ENCODE peak calls at places on chromosome 1, in eight cellular contexts. One of them, this sample, is unnamed.

GRCh38 chr1:111441573-111442192 is 7.4 kb downstream of the WDR77 start:
- DNase-seq in transverse colon: peak
- DNase-seq in tibial nerve: no peak
- DNase-seq in epithelial cell of esophagus: peak
- DNase-seq in SK-N-SH: peak
- DNase-seq in brain microvascular endothelial cell: no peak
- DNase-seq in effector memory CD4-positive, alpha-beta T cell: peak
- DNase-seq in spleen: peak
- DNase-seq in this sample: peak

GRCh38 chr1:54017979-54018378 is at the start of gene LDLRAD1:
- DNase-seq in epithelial cell of esophagus: no peak
- DNase-seq in transverse colon: peak
- DNase-seq in spleen: no peak
- DNase-seq in SK-N-SH: no peak
- DNase-seq in brain microvascular endothelial cell: no peak
- DNase-seq in tibial nerve: no peak
- DNase-seq in effector memory CD4-positive, alpha-beta T cell: no peak
- DNase-seq in this sample: no peak

GRCh38 chr1:235206533-235207201 is 45.6 kb upstream of the RBM34 start:
- DNase-seq in SK-N-SH: no peak
- DNase-seq in transverse colon: no peak
- DNase-seq in brain microvascular endothelial cell: peak
- DNase-seq in tibial nerve: no peak
- DNase-seq in spleen: no peak
- DNase-seq in effector memory CD4-positive, alpha-beta T cell: no peak
- DNase-seq in epithelial cell of esophagus: peak
- DNase-seq in this sample: no peak

GRCh38 chr1:229295745-229296144 is 24.8 kb downstream of the RAB4A start:
- DNase-seq in SK-N-SH: no peak
- DNase-seq in epithelial cell of esophagus: no peak
- DNase-seq in transverse colon: peak
- DNase-seq in brain microvascular endothelial cell: no peak
- DNase-seq in spleen: no peak
- DNase-seq in tibial nerve: no peak
- DNase-seq in effector memory CD4-positive, alpha-beta T cell: no peak
- DNase-seq in this sample: no peak

GRCh38 chr1:230052665-230053064 is 14.4 kb upstream of the GALNT2 start:
- DNase-seq in effector memory CD4-positive, alpha-beta T cell: no peak
- DNase-seq in transverse colon: no peak
- DNase-seq in epithelial cell of esophagus: no peak
- DNase-seq in SK-N-SH: no peak
- DNase-seq in brain microvascular endothelial cell: no peak
- DNase-seq in tibial nerve: no peak
- DNase-seq in spleen: no peak
- DNase-seq in this sample: no peak

GRCh38 chr1:201937624-201938212 is 8.6 kb downstream of the LMOD1 start:
- DNase-seq in tibial nerve: no peak
- DNase-seq in effector memory CD4-positive, alpha-beta T cell: no peak
- DNase-seq in transverse colon: no peak
- DNase-seq in brain microvascular endothelial cell: peak
- DNase-seq in SK-N-SH: no peak
- DNase-seq in spleen: no peak
- DNase-seq in epithelial cell of esophagus: peak
- DNase-seq in this sample: peak

GRCh38 chr1:29883360-29883759 is 647.0 kb downstream of the PTPRU start:
- DNase-seq in tibial nerve: no peak
- DNase-seq in SK-N-SH: no peak
- DNase-seq in transverse colon: no peak
- DNase-seq in effector memory CD4-positive, alpha-beta T cell: no peak
- DNase-seq in brain microvascular endothelial cell: no peak
- DNase-seq in spleen: no peak
- DNase-seq in epithelial cell of esophagus: no peak
- DNase-seq in this sample: no peak

GRCh38 chr1:193058529-193059281 is 455 bp downstream of the UCHL5 start:
- DNase-seq in spleen: peak
- DNase-seq in transverse colon: peak
- DNase-seq in epithelial cell of esophagus: peak
- DNase-seq in effector memory CD4-positive, alpha-beta T cell: peak
- DNase-seq in brain microvascular endothelial cell: peak
- DNase-seq in SK-N-SH: peak
- DNase-seq in tibial nerve: no peak
- DNase-seq in this sample: peak

GRCh38 chr1:235617808-235618207 is 31.8 kb downstream of the GNG4 start:
- DNase-seq in tibial nerve: no peak
- DNase-seq in effector memory CD4-positive, alpha-beta T cell: no peak
- DNase-seq in brain microvascular endothelial cell: peak
- DNase-seq in epithelial cell of esophagus: peak
- DNase-seq in spleen: no peak
- DNase-seq in transverse colon: no peak
- DNase-seq in SK-N-SH: no peak
- DNase-seq in this sample: peak

GRCh38 chr1:92503926-92504750 is 17.4 kb upstream of the GFI1 start:
- DNase-seq in epithelial cell of esophagus: no peak
- DNase-seq in effector memory CD4-positive, alpha-beta T cell: no peak
- DNase-seq in SK-N-SH: no peak
- DNase-seq in brain microvascular endothelial cell: no peak
- DNase-seq in transverse colon: no peak
- DNase-seq in tibial nerve: no peak
- DNase-seq in spleen: no peak
- DNase-seq in this sample: no peak

DNA sequence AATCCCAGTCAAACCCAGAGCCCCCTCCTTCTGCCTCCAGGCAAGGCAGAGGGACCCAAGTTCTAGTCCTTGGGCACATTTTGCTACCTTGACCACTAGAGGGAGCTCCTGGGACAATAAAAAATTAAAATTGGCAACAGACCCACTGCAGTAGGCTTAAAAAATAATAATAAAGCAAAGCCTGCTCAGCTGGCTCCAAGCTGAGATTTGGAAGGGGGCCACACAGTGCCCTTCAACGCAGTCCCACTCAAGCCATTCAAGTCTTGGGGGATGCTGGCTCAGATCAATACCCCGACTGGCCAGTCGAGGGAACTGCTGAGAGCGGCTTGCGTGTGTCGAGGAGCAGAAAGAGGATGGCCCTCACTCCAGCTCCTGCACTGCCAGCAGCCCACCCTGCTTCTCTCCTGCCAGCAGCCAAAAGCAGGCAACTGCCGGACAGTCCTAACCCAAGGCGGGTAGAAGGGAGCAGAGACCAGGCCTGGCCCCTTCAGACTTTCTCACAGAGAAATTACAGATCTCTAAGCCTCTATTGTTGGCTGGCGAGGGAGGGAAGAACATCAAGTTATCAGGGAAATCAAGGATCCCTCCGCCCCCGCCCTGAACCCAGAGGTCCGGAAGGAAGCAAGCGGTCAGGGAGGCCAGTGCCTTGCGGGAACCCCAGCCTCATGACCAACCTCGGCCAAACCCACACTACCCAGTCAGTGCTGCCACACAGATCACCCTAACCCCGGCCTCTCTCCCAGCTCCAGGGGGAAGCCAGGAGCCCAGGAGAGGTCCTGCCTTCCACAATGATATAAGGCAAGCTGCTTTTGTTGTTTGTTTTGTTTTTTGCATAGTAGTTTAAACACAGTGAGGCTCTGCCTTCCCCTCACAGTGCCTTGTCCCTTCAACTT is 4.9 kb upstream of the ALDH4A1 start:
- DNase-seq in effector memory CD4-positive, alpha-beta T cell: peak
- DNase-seq in brain microvascular endothelial cell: peak
- DNase-seq in SK-N-SH: peak
- DNase-seq in tibial nerve: no peak
- DNase-seq in transverse colon: peak
- DNase-seq in epithelial cell of esophagus: peak
- DNase-seq in spleen: peak
- DNase-seq in this sample: peak
- H3K4me3 ChIP-seq in effector memory CD4-positive, alpha-beta T cell: no peak
- H3K4me3 ChIP-seq in brain microvascular endothelial cell: no peak
- H3K4me3 ChIP-seq in SK-N-SH: no peak
- H3K4me3 ChIP-seq in tibial nerve: peak
- H3K4me3 ChIP-seq in transverse colon: no peak
- H3K4me3 ChIP-seq in epithelial cell of esophagus: no peak
- H3K4me3 ChIP-seq in spleen: no peak
- H3K4me3 ChIP-seq in this sample: no peak

GRCh38 chr1:214101828-214102227 is 114.1 kb downstream of the PROX1 start:
- DNase-seq in brain microvascular endothelial cell: no peak
- DNase-seq in spleen: no peak
- DNase-seq in effector memory CD4-positive, alpha-beta T cell: no peak
- DNase-seq in transverse colon: no peak
- DNase-seq in SK-N-SH: no peak
- DNase-seq in tibial nerve: no peak
- DNase-seq in epithelial cell of esophagus: no peak
- DNase-seq in this sample: no peak

GRCh38 chr1:214106375-214106774 is 118.6 kb downstream of the PROX1 start:
- DNase-seq in transverse colon: no peak
- DNase-seq in SK-N-SH: no peak
- DNase-seq in epithelial cell of esophagus: no peak
- DNase-seq in spleen: no peak
- DNase-seq in brain microvascular endothelial cell: no peak
- DNase-seq in effector memory CD4-positive, alpha-beta T cell: no peak
- DNase-seq in tibial nerve: no peak
- DNase-seq in this sample: no peak

GRCh38 chr1:214103778-214104177 is 116.0 kb downstream of the PROX1 start:
- DNase-seq in spleen: no peak
- DNase-seq in effector memory CD4-positive, alpha-beta T cell: no peak
- DNase-seq in SK-N-SH: no peak
- DNase-seq in brain microvascular endothelial cell: no peak
- DNase-seq in tibial nerve: no peak
- DNase-seq in transverse colon: no peak
- DNase-seq in epithelial cell of esophagus: no peak
- DNase-seq in this sample: no peak

GRCh38 chr1:214102907-214103306 is 115.1 kb downstream of the PROX1 start:
- DNase-seq in brain microvascular endothelial cell: peak
- DNase-seq in epithelial cell of esophagus: peak
- DNase-seq in spleen: no peak
- DNase-seq in effector memory CD4-positive, alpha-beta T cell: no peak
- DNase-seq in SK-N-SH: no peak
- DNase-seq in transverse colon: no peak
- DNase-seq in tibial nerve: no peak
- DNase-seq in this sample: peak

DNA sequence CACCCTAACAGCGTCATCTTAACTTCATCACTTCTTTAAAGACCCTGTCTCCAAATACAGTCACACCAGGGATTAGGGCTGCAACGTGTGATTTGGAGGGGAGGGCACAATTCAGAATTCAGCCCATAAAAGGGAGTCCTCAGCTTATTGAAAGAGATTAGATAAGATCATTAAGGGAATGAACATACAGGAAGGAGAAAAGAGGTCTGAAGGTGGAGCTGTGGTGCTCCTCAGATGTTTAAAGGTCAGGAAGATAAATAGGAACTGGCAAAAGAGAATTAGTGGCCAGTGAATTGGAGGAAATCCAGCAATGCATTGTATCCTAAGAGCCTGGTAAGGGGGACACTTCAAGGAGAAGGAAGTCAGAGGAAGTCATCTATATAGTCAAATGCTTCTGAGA is 113.5 kb downstream of the PROX1 start:
- DNase-seq in epithelial cell of esophagus: no peak
- DNase-seq in tibial nerve: no peak
- DNase-seq in spleen: no peak
- DNase-seq in effector memory CD4-positive, alpha-beta T cell: no peak
- DNase-seq in SK-N-SH: no peak
- DNase-seq in transverse colon: no peak
- DNase-seq in brain microvascular endothelial cell: no peak
- DNase-seq in this sample: no peak
- H3K4me3 ChIP-seq in epithelial cell of esophagus: no peak
- H3K4me3 ChIP-seq in tibial nerve: no peak
- H3K4me3 ChIP-seq in spleen: no peak
- H3K4me3 ChIP-seq in effector memory CD4-positive, alpha-beta T cell: no peak
- H3K4me3 ChIP-seq in SK-N-SH: no peak
- H3K4me3 ChIP-seq in transverse colon: no peak
- H3K4me3 ChIP-seq in brain microvascular endothelial cell: no peak
- H3K4me3 ChIP-seq in this sample: no peak

GRCh38 chr1:178496410-178497135 is at the start of gene CLEC20A:
- DNase-seq in effector memory CD4-positive, alpha-beta T cell: no peak
- DNase-seq in spleen: no peak
- DNase-seq in epithelial cell of esophagus: no peak
- DNase-seq in tibial nerve: no peak
- DNase-seq in SK-N-SH: no peak
- DNase-seq in brain microvascular endothelial cell: no peak
- DNase-seq in transverse colon: no peak
- DNase-seq in this sample: no peak

GRCh38 chr1:178495158-178495557 is 1.6 kb downstream of the CLEC20A start:
- DNase-seq in epithelial cell of esophagus: no peak
- DNase-seq in SK-N-SH: no peak
- DNase-seq in transverse colon: no peak
- DNase-seq in effector memory CD4-positive, alpha-beta T cell: no peak
- DNase-seq in brain microvascular endothelial cell: no peak
- DNase-seq in spleen: no peak
- DNase-seq in tibial nerve: no peak
- DNase-seq in this sample: no peak

GRCh38 chr1:178497903-178498478 is 1.2 kb upstream of the CLEC20A start:
- DNase-seq in tibial nerve: no peak
- DNase-seq in transverse colon: no peak
- DNase-seq in brain microvascular endothelial cell: no peak
- DNase-seq in SK-N-SH: no peak
- DNase-seq in effector memory CD4-positive, alpha-beta T cell: no peak
- DNase-seq in epithelial cell of esophagus: no peak
- DNase-seq in spleen: no peak
- DNase-seq in this sample: no peak

GRCh38 chr1:178494569-178494971 is 2.2 kb downstream of the CLEC20A start:
- DNase-seq in SK-N-SH: no peak
- DNase-seq in spleen: no peak
- DNase-seq in transverse colon: no peak
- DNase-seq in effector memory CD4-positive, alpha-beta T cell: no peak
- DNase-seq in tibial nerve: no peak
- DNase-seq in brain microvascular endothelial cell: no peak
- DNase-seq in epithelial cell of esophagus: no peak
- DNase-seq in this sample: no peak

DNA sequence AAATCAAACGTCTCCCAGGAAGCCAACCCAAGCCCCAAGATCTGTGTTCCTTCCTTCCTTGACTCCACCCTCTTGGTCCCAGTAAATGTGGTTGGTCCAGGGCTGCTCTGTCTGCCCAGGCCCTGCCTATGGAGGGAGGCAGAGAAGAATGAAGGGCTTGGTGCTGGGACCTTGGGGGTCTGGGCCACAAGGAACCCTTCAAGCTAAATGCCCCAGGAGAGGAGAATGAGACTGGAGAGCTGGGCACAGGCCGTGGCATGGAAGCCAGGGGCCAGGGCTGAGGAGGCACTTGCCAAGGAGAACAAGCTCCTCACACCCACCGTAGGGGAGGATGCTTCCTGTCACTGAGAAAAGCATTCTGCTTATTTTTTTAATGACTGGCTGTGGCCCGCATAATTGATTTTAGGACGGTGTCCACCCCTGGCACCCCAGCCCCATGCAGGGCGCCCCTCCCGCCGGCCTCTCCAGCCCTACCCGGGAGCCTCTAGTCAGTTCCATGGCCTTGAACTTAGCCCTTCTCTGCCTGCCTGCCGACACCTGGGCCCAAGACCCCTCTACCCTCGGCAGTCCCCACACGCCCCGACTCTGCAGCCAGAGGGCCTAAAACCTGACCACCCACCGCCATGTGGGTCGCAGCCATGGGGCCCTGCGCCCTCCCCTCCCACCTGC is 889 bp downstream of the CLEC20A start:
- DNase-seq in transverse colon: no peak
- DNase-seq in spleen: no peak
- DNase-seq in SK-N-SH: no peak
- DNase-seq in epithelial cell of esophagus: no peak
- DNase-seq in brain microvascular endothelial cell: no peak
- DNase-seq in tibial nerve: no peak
- DNase-seq in effector memory CD4-positive, alpha-beta T cell: no peak
- DNase-seq in this sample: no peak
- H3K4me3 ChIP-seq in transverse colon: no peak
- H3K4me3 ChIP-seq in spleen: no peak
- H3K4me3 ChIP-seq in SK-N-SH: no peak
- H3K4me3 ChIP-seq in epithelial cell of esophagus: no peak
- H3K4me3 ChIP-seq in brain microvascular endothelial cell: no peak
- H3K4me3 ChIP-seq in tibial nerve: no peak
- H3K4me3 ChIP-seq in effector memory CD4-positive, alpha-beta T cell: no peak
- H3K4me3 ChIP-seq in this sample: no peak

GRCh38 chr1:6002714-6003501 is 10.7 kb upstream of the NPHP4 start:
- DNase-seq in brain microvascular endothelial cell: no peak
- DNase-seq in tibial nerve: no peak
- DNase-seq in SK-N-SH: peak
- DNase-seq in effector memory CD4-positive, alpha-beta T cell: no peak
- DNase-seq in epithelial cell of esophagus: no peak
- DNase-seq in spleen: peak
- DNase-seq in transverse colon: no peak
- DNase-seq in this sample: no peak
- H3K4me3 ChIP-seq in brain microvascular endothelial cell: no peak
- H3K4me3 ChIP-seq in tibial nerve: no peak
- H3K4me3 ChIP-seq in SK-N-SH: no peak
- H3K4me3 ChIP-seq in effector memory CD4-positive, alpha-beta T cell: no peak
- H3K4me3 ChIP-seq in epithelial cell of esophagus: no peak
- H3K4me3 ChIP-seq in spleen: no peak
- H3K4me3 ChIP-seq in transverse colon: no peak
- H3K4me3 ChIP-seq in this sample: no peak

This sample was measured in cardiac fibroblast.